ENCODE peak calls at places on chromosomes 16 and 17, in eight cellular contexts. One of them, this sample, is unnamed.

GRCh38 chr16:82848013-82848412 is 221.2 kb downstream of the CDH13 start:
- DNase-seq in heart right ventricle: peak; percentile 11
- DNase-seq in HFFc6: no peak
- DNase-seq in activated naive CD4-positive, alpha-beta T cell treated with anti-CD3 and anti-CD28 coated beads for 36 hours: no peak
- DNase-seq in skeletal muscle cell: no peak
- DNase-seq in NCI-H1048: no peak
- DNase-seq in progenitor cell of endocrine pancreas: no peak
- DNase-seq in naive thymus-derived CD8-positive, alpha-beta T cell: no peak
- DNase-seq in this sample: no peak

GRCh38 chr17:17386143-17386800 is 83.1 kb downstream of the NT5M start:
- DNase-seq in activated naive CD4-positive, alpha-beta T cell treated with anti-CD3 and anti-CD28 coated beads for 36 hours: no peak
- DNase-seq in NCI-H1048: no peak
- DNase-seq in progenitor cell of endocrine pancreas: no peak
- DNase-seq in HFFc6: no peak
- DNase-seq in heart right ventricle: peak; percentile 68
- DNase-seq in skeletal muscle cell: no peak
- DNase-seq in naive thymus-derived CD8-positive, alpha-beta T cell: no peak
- DNase-seq in this sample: no peak

GRCh38 chr16:55149622-55150021 is 174.4 kb upstream of the IRX6 start:
- DNase-seq in progenitor cell of endocrine pancreas: no peak
- DNase-seq in NCI-H1048: no peak
- DNase-seq in HFFc6: no peak
- DNase-seq in heart right ventricle: no peak
- DNase-seq in skeletal muscle cell: no peak
- DNase-seq in activated naive CD4-positive, alpha-beta T cell treated with anti-CD3 and anti-CD28 coated beads for 36 hours: no peak
- DNase-seq in naive thymus-derived CD8-positive, alpha-beta T cell: no peak
- DNase-seq in this sample: no peak

GRCh38 chr17:21249911-21250703 is 3.1 kb downstream of the NATD1 start:
- DNase-seq in progenitor cell of endocrine pancreas: no peak
- DNase-seq in NCI-H1048: no peak
- DNase-seq in skeletal muscle cell: no peak
- DNase-seq in activated naive CD4-positive, alpha-beta T cell treated with anti-CD3 and anti-CD28 coated beads for 36 hours: no peak
- DNase-seq in heart right ventricle: no peak
- DNase-seq in naive thymus-derived CD8-positive, alpha-beta T cell: no peak
- DNase-seq in HFFc6: no peak
- DNase-seq in this sample: no peak

GRCh38 chr17:14389656-14390055 is 88.8 kb downstream of the HS3ST3B1 start:
- DNase-seq in skeletal muscle cell: no peak
- DNase-seq in activated naive CD4-positive, alpha-beta T cell treated with anti-CD3 and anti-CD28 coated beads for 36 hours: no peak
- DNase-seq in HFFc6: no peak
- DNase-seq in naive thymus-derived CD8-positive, alpha-beta T cell: no peak
- DNase-seq in heart right ventricle: no peak
- DNase-seq in NCI-H1048: no peak
- DNase-seq in progenitor cell of endocrine pancreas: no peak
- DNase-seq in this sample: no peak

GRCh38 chr17:44235583-44235936 is 16.1 kb upstream of the UBTF start:
- DNase-seq in skeletal muscle cell: no peak
- DNase-seq in heart right ventricle: no peak
- DNase-seq in naive thymus-derived CD8-positive, alpha-beta T cell: no peak
- DNase-seq in HFFc6: peak; percentile 41
- DNase-seq in progenitor cell of endocrine pancreas: no peak
- DNase-seq in NCI-H1048: no peak
- DNase-seq in activated naive CD4-positive, alpha-beta T cell treated with anti-CD3 and anti-CD28 coated beads for 36 hours: no peak
- DNase-seq in this sample: no peak

GRCh38 chr17:39194089-39194984 is 3.1 kb downstream of the CACNB1 start:
- DNase-seq in activated naive CD4-positive, alpha-beta T cell treated with anti-CD3 and anti-CD28 coated beads for 36 hours: no peak
- DNase-seq in HFFc6: peak; percentile 43
- DNase-seq in heart right ventricle: peak; percentile 71
- DNase-seq in NCI-H1048: no peak
- DNase-seq in skeletal muscle cell: peak; percentile 20
- DNase-seq in naive thymus-derived CD8-positive, alpha-beta T cell: no peak
- DNase-seq in progenitor cell of endocrine pancreas: no peak
- DNase-seq in this sample: peak; percentile 62

GRCh38 chr17:17690156-17690737 is 9.0 kb downstream of the RAI1 start:
- DNase-seq in progenitor cell of endocrine pancreas: no peak
- DNase-seq in heart right ventricle: no peak
- DNase-seq in HFFc6: no peak
- DNase-seq in skeletal muscle cell: no peak
- DNase-seq in NCI-H1048: no peak
- DNase-seq in activated naive CD4-positive, alpha-beta T cell treated with anti-CD3 and anti-CD28 coated beads for 36 hours: no peak
- DNase-seq in naive thymus-derived CD8-positive, alpha-beta T cell: no peak
- DNase-seq in this sample: no peak

GRCh38 chr17:5772720-5773119 is 188.4 kb upstream of the NLRP1 start:
- DNase-seq in HFFc6: no peak
- DNase-seq in skeletal muscle cell: no peak
- DNase-seq in heart right ventricle: no peak
- DNase-seq in progenitor cell of endocrine pancreas: no peak
- DNase-seq in naive thymus-derived CD8-positive, alpha-beta T cell: no peak
- DNase-seq in NCI-H1048: no peak
- DNase-seq in activated naive CD4-positive, alpha-beta T cell treated with anti-CD3 and anti-CD28 coated beads for 36 hours: no peak
- DNase-seq in this sample: no peak

GRCh38 chr17:80187493-80187892 is 17.7 kb downstream of the CARD14 start:
- DNase-seq in skeletal muscle cell: no peak
- DNase-seq in activated naive CD4-positive, alpha-beta T cell treated with anti-CD3 and anti-CD28 coated beads for 36 hours: no peak
- DNase-seq in progenitor cell of endocrine pancreas: no peak
- DNase-seq in naive thymus-derived CD8-positive, alpha-beta T cell: no peak
- DNase-seq in heart right ventricle: peak; percentile 72
- DNase-seq in NCI-H1048: no peak
- DNase-seq in HFFc6: no peak
- DNase-seq in this sample: no peak

GRCh38 chr16:68469728-68470460 is 21.6 kb upstream of the SMPD3 start:
- DNase-seq in HFFc6: no peak
- DNase-seq in activated naive CD4-positive, alpha-beta T cell treated with anti-CD3 and anti-CD28 coated beads for 36 hours: peak; percentile 32
- DNase-seq in heart right ventricle: no peak
- DNase-seq in skeletal muscle cell: no peak
- DNase-seq in naive thymus-derived CD8-positive, alpha-beta T cell: no peak
- DNase-seq in progenitor cell of endocrine pancreas: no peak
- DNase-seq in NCI-H1048: no peak
- DNase-seq in this sample: no peak

GRCh38 chr16:71658771-71659170 is 32.8 kb downstream of the MARVELD3 start:
- DNase-seq in HFFc6: no peak
- DNase-seq in NCI-H1048: no peak
- DNase-seq in skeletal muscle cell: no peak
- DNase-seq in progenitor cell of endocrine pancreas: no peak
- DNase-seq in heart right ventricle: no peak
- DNase-seq in naive thymus-derived CD8-positive, alpha-beta T cell: no peak
- DNase-seq in activated naive CD4-positive, alpha-beta T cell treated with anti-CD3 and anti-CD28 coated beads for 36 hours: no peak
- DNase-seq in this sample: no peak

GRCh38 chr17:34981538-34982241 is 1.4 kb downstream of the LIG3 start:
- DNase-seq in heart right ventricle: no peak
- DNase-seq in NCI-H1048: no peak
- DNase-seq in naive thymus-derived CD8-positive, alpha-beta T cell: no peak
- DNase-seq in HFFc6: peak; percentile 41
- DNase-seq in skeletal muscle cell: no peak
- DNase-seq in progenitor cell of endocrine pancreas: no peak
- DNase-seq in activated naive CD4-positive, alpha-beta T cell treated with anti-CD3 and anti-CD28 coated beads for 36 hours: no peak
- DNase-seq in this sample: no peak

GRCh38 chr16:71659471-71659870 is 33.5 kb downstream of the MARVELD3 start:
- DNase-seq in activated naive CD4-positive, alpha-beta T cell treated with anti-CD3 and anti-CD28 coated beads for 36 hours: no peak
- DNase-seq in skeletal muscle cell: no peak
- DNase-seq in HFFc6: no peak
- DNase-seq in naive thymus-derived CD8-positive, alpha-beta T cell: no peak
- DNase-seq in heart right ventricle: no peak
- DNase-seq in NCI-H1048: no peak
- DNase-seq in progenitor cell of endocrine pancreas: no peak
- DNase-seq in this sample: no peak

GRCh38 chr16:3444032-3444388 is 530 bp downstream of the NAA60 start:
- DNase-seq in skeletal muscle cell: peak; percentile 47
- DNase-seq in heart right ventricle: no peak
- DNase-seq in naive thymus-derived CD8-positive, alpha-beta T cell: peak; percentile 27
- DNase-seq in progenitor cell of endocrine pancreas: no peak
- DNase-seq in NCI-H1048: no peak
- DNase-seq in activated naive CD4-positive, alpha-beta T cell treated with anti-CD3 and anti-CD28 coated beads for 36 hours: peak; percentile 48
- DNase-seq in HFFc6: peak; percentile 61
- DNase-seq in this sample: peak; percentile 85

GRCh38 chr17:18224053-18224427 is 1.4 kb upstream of the LLGL1 start:
- DNase-seq in heart right ventricle: no peak
- DNase-seq in NCI-H1048: no peak
- DNase-seq in skeletal muscle cell: no peak
- DNase-seq in HFFc6: no peak
- DNase-seq in progenitor cell of endocrine pancreas: no peak
- DNase-seq in activated naive CD4-positive, alpha-beta T cell treated with anti-CD3 and anti-CD28 coated beads for 36 hours: no peak
- DNase-seq in naive thymus-derived CD8-positive, alpha-beta T cell: no peak
- DNase-seq in this sample: no peak

GRCh38 chr17:20184977-20185619 is 175.9 kb downstream of the SPECC1 start:
- DNase-seq in activated naive CD4-positive, alpha-beta T cell treated with anti-CD3 and anti-CD28 coated beads for 36 hours: no peak
- DNase-seq in naive thymus-derived CD8-positive, alpha-beta T cell: no peak
- DNase-seq in progenitor cell of endocrine pancreas: no peak
- DNase-seq in heart right ventricle: no peak
- DNase-seq in skeletal muscle cell: no peak
- DNase-seq in NCI-H1048: no peak
- DNase-seq in HFFc6: no peak
- DNase-seq in this sample: no peak

GRCh38 chr16:51107742-51108141 is 43.3 kb downstream of the SALL1 start:
- DNase-seq in naive thymus-derived CD8-positive, alpha-beta T cell: no peak
- DNase-seq in NCI-H1048: no peak
- DNase-seq in progenitor cell of endocrine pancreas: no peak
- DNase-seq in HFFc6: no peak
- DNase-seq in heart right ventricle: no peak
- DNase-seq in activated naive CD4-positive, alpha-beta T cell treated with anti-CD3 and anti-CD28 coated beads for 36 hours: no peak
- DNase-seq in skeletal muscle cell: no peak
- DNase-seq in this sample: no peak